ENCODE peak calls at places on chromosomes 2 and 18, in five cellular contexts. H is HFFc6, K is heart right ventricle, W is chondrocyte, S is fibroblast of villous mesenchyme. M is an unnamed sample.
A peak's percentile ranks its signal among the peaks of the same experiment; 100 is the strongest.

GRCh38 chr2:175123254-175123653 is 44.7 kb downstream of the ATF2 start:
- DNase-seq in K (no peak), W (no peak), S (no peak), H (no peak), M (no peak)

GRCh38 chr2:42788-43187 is 3.5 kb downstream of the FAM110C start:
- DNase-seq in H (no peak), W (no peak), K (no peak), S (no peak), M (no peak)

GRCh38 chr2:101375653-101376052 is 11.7 kb downstream of the CREG2 start:
- DNase-seq in W (no peak), K (no peak), S (no peak), H (no peak), M (no peak)

GRCh38 chr2:136056077-136056688 is 61.8 kb downstream of the CXCR4 start:
- DNase-seq in H (no peak), W (no peak), S (no peak), K (no peak), M (no peak)

GRCh38 chr2:96811916-96812315 is 4.2 kb upstream of the CNNM3 start:
- DNase-seq in W (no peak), H (no peak), S (peak; percentile 34), K (peak; percentile 69), M (no peak)

GRCh38 chr2:234559609-234560008 is 62.7 kb upstream of the ARL4C start:
- DNase-seq in S (no peak), W (no peak), K (no peak), H (no peak), M (no peak)

GRCh38 chr2:238143239-238143951 is 4.9 kb downstream of the KLHL30 start:
- DNase-seq in H (peak; percentile 56), K (no peak), W (no peak), S (no peak), M (peak; percentile 12)

GRCh38 chr2:170394988-170395387 is 217.0 kb downstream of the MYO3B start:
- DNase-seq in S (no peak), K (no peak), W (no peak), H (no peak), M (no peak)

GRCh38 chr2:74944987-74945782 is 13.3 kb upstream of the POLE4 start:
- DNase-seq in S (peak; percentile 9), K (no peak), W (no peak), H (peak; percentile 63), M (no peak)

GRCh38 chr2:16663121-16663905 is 2.3 kb downstream of the CYRIA start:
- DNase-seq in K (no peak), S (no peak), H (no peak), W (no peak), M (no peak)

GRCh38 chr18:79576686-79577351 is 102.8 kb upstream of the CTDP1 start:
- DNase-seq in S (peak; percentile 19), K (peak; percentile 84), H (no peak), W (peak; percentile 89), M (no peak)

GRCh38 chr2:101987832-101988231 is 3.9 kb upstream of the IL1R2 start:
- DNase-seq in W (no peak), H (no peak), S (no peak), K (no peak), M (no peak)

GRCh38 chr2:68366083-68366560 is 1.0 kb downstream of the PLEK start:
- DNase-seq in H (no peak), S (no peak), W (no peak), K (no peak), M (no peak)

GRCh38 chr2:112811841-112812306 is 24.7 kb downstream of the IL1B start:
- DNase-seq in S (peak; percentile 69), K (no peak), W (no peak), H (peak; percentile 88), M (no peak)

GRCh38 chr2:85522090-85522647 is 16.8 kb upstream of the MAT2A start:
- DNase-seq in W (no peak), S (no peak), H (no peak), K (no peak), M (no peak)

GRCh38 chr2:119837350-119837749 is 77.6 kb downstream of the PTPN4 start:
- DNase-seq in K (no peak), S (no peak), W (no peak), H (no peak), M (no peak)

GRCh38 chr2:149037851-149038250 is 648 bp upstream of the LYPD6B start:
- DNase-seq in S (no peak), K (no peak), W (no peak), H (no peak), M (no peak)
- TF ChIP-seq CTCF in S (no peak), K (no peak), W (peak; percentile 12), H (no peak), M (no peak)

GRCh38 chr2:134739879-134740301 is 21.1 kb upstream of the TMEM163 start:
- DNase-seq in K (no peak), W (no peak), H (peak; percentile 47), S (no peak), M (no peak)

GRCh38 chr2:134738150-134738865 is 19.5 kb upstream of the TMEM163 start:
- DNase-seq in S (no peak), K (no peak), W (no peak), H (peak; percentile 3), M (no peak)

GRCh38 chr2:134737671-134738070 is 18.9 kb upstream of the TMEM163 start:
- DNase-seq in K (no peak), W (no peak), S (no peak), H (no peak), M (no peak)

GRCh38 chr2:134736167-134736885 is 17.5 kb upstream of the TMEM163 start:
- DNase-seq in W (no peak), H (peak; percentile 59), K (no peak), S (peak; percentile 30), M (no peak)

DNA sequence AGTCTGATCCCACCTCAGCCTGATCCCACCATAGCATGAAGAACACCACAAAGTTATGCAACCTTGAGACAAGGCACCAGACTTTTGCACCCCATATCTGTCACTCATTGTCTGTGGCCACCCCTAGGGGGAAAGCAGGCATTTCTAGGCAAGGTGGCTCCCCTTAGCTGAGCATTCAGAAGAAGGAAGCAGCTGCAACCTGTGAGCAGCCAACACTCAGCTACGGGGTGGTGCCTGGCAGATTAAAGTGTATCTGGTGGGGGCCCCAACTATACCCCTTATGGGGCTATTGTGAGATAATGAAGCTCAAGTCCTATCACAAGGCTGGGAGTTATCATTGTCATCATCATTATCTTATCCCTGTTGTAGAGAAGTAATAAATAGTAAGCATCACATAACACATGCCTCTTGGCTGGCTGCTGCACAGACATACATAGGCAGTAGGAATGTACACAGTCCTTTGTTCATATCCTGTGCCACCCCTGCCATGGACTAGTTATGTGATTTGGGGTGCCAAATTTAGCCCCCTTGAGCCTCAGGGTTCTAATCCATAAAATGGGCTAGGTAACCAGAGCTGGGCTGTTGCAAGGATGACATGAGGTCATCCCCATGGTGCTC is 20.6 kb upstream of the TMEM163 start:
- DNase-seq in W (no peak), K (no peak), H (no peak), S (no peak), M (no peak)
- TF ChIP-seq CTCF in W (no peak), K (no peak), H (no peak), S (no peak), M (no peak)

GRCh38 chr2:191544511-191545062 is 133.3 kb upstream of the NABP1 start:
- DNase-seq in S (no peak), W (no peak), H (no peak), K (no peak), M (no peak)

GRCh38 chr2:191533693-191534175 is 144.2 kb upstream of the NABP1 start:
- DNase-seq in W (no peak), S (no peak), K (no peak), H (no peak), M (no peak)

GRCh38 chr2:191540681-191541080 is 137.3 kb upstream of the NABP1 start:
- DNase-seq in K (no peak), S (no peak), W (no peak), H (no peak), M (no peak)

GRCh38 chr2:191538334-191538910 is 139.5 kb upstream of the NABP1 start:
- DNase-seq in S (no peak), K (no peak), W (no peak), H (no peak), M (no peak)

DNA sequence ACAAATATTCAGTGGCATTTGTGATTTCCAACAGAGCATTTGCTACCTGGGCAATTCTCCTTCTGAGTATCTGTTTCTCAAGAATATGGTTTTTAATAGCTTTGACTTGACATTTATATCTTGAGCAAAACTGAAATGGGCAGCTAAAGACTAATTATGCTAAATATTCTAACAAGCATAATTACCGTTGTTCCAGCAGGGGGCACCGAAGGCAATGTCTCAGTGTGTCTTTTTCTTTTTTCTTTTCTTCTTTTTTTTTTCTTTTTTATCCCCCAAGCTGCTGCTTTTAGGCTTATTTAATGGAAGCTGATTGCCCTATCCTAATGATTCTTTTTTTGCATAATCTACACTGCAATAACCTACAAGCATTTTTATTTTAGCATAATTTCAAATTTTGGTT is 138.9 kb upstream of the NABP1 start:
- DNase-seq in K (no peak), H (peak; percentile 11), W (no peak), S (peak; percentile 32), M (no peak)
- TF ChIP-seq CTCF in K (peak; percentile 41), H (peak; percentile 81), W (peak; percentile 80), S (peak; percentile 59), M (peak; percentile 63)

DNA sequence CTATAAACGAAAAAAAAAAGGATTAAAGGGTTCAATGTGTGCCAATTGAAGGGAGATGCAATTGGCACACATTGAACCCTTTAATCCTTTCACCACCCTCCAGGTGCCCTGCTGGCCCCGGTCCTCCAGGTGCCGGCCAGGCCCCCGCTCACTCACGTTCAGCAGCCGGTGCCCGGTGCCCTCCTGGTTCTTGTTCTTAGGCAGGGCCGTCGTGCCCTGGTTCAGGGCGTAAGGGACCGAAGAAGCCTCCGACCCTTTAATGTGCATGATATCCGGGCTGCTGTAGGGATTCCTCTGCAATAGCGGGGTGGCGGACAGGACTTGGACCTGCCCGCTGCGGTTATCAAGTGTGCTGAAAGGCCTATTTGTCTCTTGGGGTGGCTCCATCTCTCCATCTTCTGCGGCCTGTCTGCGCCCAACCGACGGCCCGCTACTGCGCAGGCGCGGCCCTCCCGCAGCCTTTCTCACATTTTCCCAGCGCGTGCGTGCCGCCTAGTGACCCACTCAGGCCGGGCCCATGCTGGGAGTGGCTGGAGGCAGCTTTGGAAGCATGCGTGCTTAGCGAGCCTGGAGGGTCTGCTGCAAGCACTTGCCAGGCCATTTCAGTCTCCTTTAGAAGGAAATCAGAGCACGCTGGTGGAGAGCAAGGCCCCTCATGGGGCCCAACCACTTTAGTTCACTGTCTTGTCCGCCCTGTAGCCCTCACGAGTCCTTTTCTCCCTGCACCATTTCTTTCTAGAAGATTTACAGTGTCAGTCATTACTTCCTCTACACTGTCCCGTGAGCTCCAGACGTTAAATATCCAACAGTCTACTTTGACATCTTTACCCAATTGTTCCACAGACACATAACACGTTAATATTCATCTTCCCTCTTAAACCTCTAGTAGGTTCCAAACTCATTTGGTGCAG is 24.3 kb downstream of the TMEM237 start:
- DNase-seq in S (peak; percentile 78), K (peak; percentile 85), W (no peak), H (no peak), M (peak; percentile 34)
- TF ChIP-seq CTCF in S (peak; percentile 55), K (peak; percentile 62), W (no peak), H (peak; percentile 40), M (peak; percentile 54)

GRCh38 chr2:115183144-115183543 is 740.7 kb downstream of the DPP10 start:
- DNase-seq in W (no peak), H (no peak), K (no peak), S (no peak), M (no peak)
- TF ChIP-seq CTCF in W (no peak), H (no peak), K (no peak), S (no peak), M (no peak)

M was measured in AG09319.